ENCODE peak calls at places on chromosomes 4 and X, in six cellular contexts. H, V, G, K, Z and I are unnamed samples.

GRCh38 chr4:169909897-169910296 is 116.3 kb downstream of the MFAP3L start:
- DNase-seq in H (no peak), V (no peak), G (no peak), K (no peak), Z (no peak), I (no peak)

GRCh38 chrX:50910685-50911176 is at the start of gene BMP15:
- DNase-seq in H (no peak), V (no peak), G (no peak), K (no peak), Z (no peak), I (no peak)

GRCh38 chr4:79964020-79964714 is 108.9 kb downstream of the ANTXR2 start:
- DNase-seq in H (no peak), V (no peak), G (no peak), K (no peak), Z (no peak), I (no peak)

GRCh38 chr4:8201341-8201781 is 2.3 kb downstream of the SH3TC1 start:
- DNase-seq in H (no peak), V (peak; percentile 83), G (no peak), K (no peak), Z (no peak), I (no peak)

GRCh38 chr4:144831971-144832370 is 186.0 kb downstream of the HHIP start:
- DNase-seq in H (no peak), V (no peak), G (no peak), K (no peak), Z (no peak), I (no peak)

GRCh38 chr4:125155251-125155650 is 159.5 kb upstream of the FAT4 start:
- DNase-seq in H (no peak), V (no peak), G (no peak), K (no peak), Z (no peak), I (no peak)

GRCh38 chr4:94032754-94033153 is 174.9 kb upstream of the SMARCAD1 start:
- DNase-seq in H (peak; percentile 20), V (no peak), G (no peak), K (no peak), Z (no peak), I (no peak)

GRCh38 chrX:30620980-30621716 is 32.1 kb upstream of the GK start:
- DNase-seq in H (no peak), V (no peak), G (peak; percentile 91), K (no peak), Z (no peak), I (no peak)

GRCh38 chr4:76803522-76803921 is 94.4 kb downstream of the SOWAHB start:
- DNase-seq in H (no peak), V (no peak), G (peak; percentile 76), K (no peak), Z (no peak), I (no peak)

GRCh38 chrX:40010550-40011364 is 87.0 kb downstream of the BCOR start:
- DNase-seq in H (no peak), V (no peak), G (no peak), K (no peak), Z (no peak), I (peak; percentile 3)

GRCh38 chrX:129933700-129934099 is 27.7 kb downstream of the UTP14A start:
- DNase-seq in H (no peak), V (no peak), G (no peak), K (no peak), Z (no peak), I (no peak)

GRCh38 chr4:100516225-100516624 is 1.6 kb downstream of the EMCN start:
- DNase-seq in H (no peak), V (no peak), G (no peak), K (no peak), Z (no peak), I (no peak)

GRCh38 chrX:71222929-71223328 is at the start of gene GJB1:
- DNase-seq in H (no peak), V (no peak), G (no peak), K (peak; percentile 3), Z (no peak), I (no peak)

GRCh38 chrX:73262991-73263390 is 48.3 kb upstream of the NAP1L2 start:
- DNase-seq in H (no peak), V (no peak), G (no peak), K (no peak), Z (peak; percentile 0), I (no peak)

GRCh38 chr4:122692641-122693520 is 39.6 kb upstream of the BBS12 start:
- DNase-seq in H (no peak), V (no peak), G (no peak), K (no peak), Z (no peak), I (no peak)

GRCh38 chrX:80388206-80388605 is 32.0 kb upstream of the TENT5D start:
- DNase-seq in H (no peak), V (no peak), G (no peak), K (no peak), Z (no peak), I (no peak)

GRCh38 chr4:80096175-80096850 is 23.3 kb upstream of the ANTXR2 start:
- DNase-seq in H (no peak), V (no peak), G (peak; percentile 13), K (no peak), Z (no peak), I (no peak)

GRCh38 chr4:27278615-27279014 is 418.0 kb downstream of the STIM2 start:
- DNase-seq in H (peak; percentile 63), V (no peak), G (peak; percentile 6), K (peak; percentile 62), Z (no peak), I (peak; percentile 63)

DNA sequence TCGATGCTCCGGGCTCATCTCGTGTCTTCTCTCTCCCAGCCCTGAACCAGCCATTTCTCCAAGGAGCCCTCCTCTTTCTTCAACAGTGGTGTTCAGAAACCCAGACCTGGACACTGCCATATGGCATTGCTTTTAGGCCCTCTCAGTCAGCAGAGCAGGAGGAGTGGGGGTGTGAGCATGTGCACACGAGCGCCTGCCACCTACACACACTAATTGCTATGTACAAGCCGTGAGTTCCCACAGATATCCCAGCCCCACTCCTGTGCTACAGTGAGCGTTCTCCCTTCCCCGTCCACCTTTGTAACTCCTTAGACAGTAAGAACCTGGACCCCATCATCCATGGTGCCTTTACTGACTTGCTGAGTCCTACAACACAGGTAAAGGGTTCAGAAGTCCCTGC is 53.8 kb downstream of the TNIP2 start:
- DNase-seq in H (no peak), V (no peak), G (no peak), K (no peak), Z (no peak), I (no peak)
- TF ChIP-seq CTCF in H (no peak), V (no peak), G (no peak), K (no peak), Z (no peak), I (no peak)

GRCh38 chrX:137926090-137926489 is 360.2 kb downstream of the ZIC3 start:
- DNase-seq in H (peak; percentile 19), V (no peak), G (no peak), K (no peak), Z (no peak), I (peak; percentile 13)
- TF ChIP-seq CTCF in H (peak; percentile 27), V (no peak), G (no peak), K (peak; percentile 63), Z (no peak), I (peak; percentile 49)

GRCh38 chr4:2241410-2242353 is at the start of the genes HAUS3 and POLN:
- DNase-seq in H (peak; percentile 99), V (peak; percentile 100), G (peak; percentile 97), K (peak; percentile 99), Z (peak; percentile 95), I (peak; percentile 99)
- TF ChIP-seq CTCF in H (no peak), V (no peak), G (no peak), K (no peak), Z (no peak), I (no peak)

GRCh38 chr4:183988874-183989273 is 83.8 kb downstream of the STOX2 start:
- DNase-seq in H (no peak), V (no peak), G (no peak), K (no peak), Z (no peak), I (no peak)

GRCh38 chr4:183984561-183984960 is 79.5 kb downstream of the STOX2 start:
- DNase-seq in H (no peak), V (no peak), G (no peak), K (no peak), Z (no peak), I (no peak)

GRCh38 chr4:183987529-183987946 is 82.4 kb downstream of the STOX2 start:
- DNase-seq in H (peak; percentile 30), V (peak; percentile 84), G (peak; percentile 87), K (peak; percentile 63), Z (peak; percentile 21), I (no peak)

GRCh38 chr4:183987987-183988392 is 82.9 kb downstream of the STOX2 start:
- DNase-seq in H (no peak), V (peak; percentile 78), G (peak; percentile 92), K (peak; percentile 53), Z (peak; percentile 68), I (peak; percentile 9)

GRCh38 chr4:183986645-183987528 is 81.8 kb downstream of the STOX2 start:
- DNase-seq in H (no peak), V (no peak), G (no peak), K (no peak), Z (no peak), I (no peak)
- TF ChIP-seq CTCF in H (no peak), V (no peak), G (no peak), K (no peak), Z (no peak), I (no peak)

GRCh38 chr4:139892973-139893736 is 227.5 kb downstream of the MGST2 start:
- DNase-seq in H (no peak), V (no peak), G (no peak), K (no peak), Z (no peak), I (no peak)
- TF ChIP-seq CTCF in H (no peak), V (no peak), G (no peak), K (no peak), Z (no peak), I (no peak)

GRCh38 chr4:31692407-31692940 is 972.3 kb downstream of the PCDH7 start:
- DNase-seq in H (no peak), V (no peak), G (peak; percentile 81), K (no peak), Z (peak; percentile 8), I (no peak)
- TF ChIP-seq CTCF in H (no peak), V (no peak), G (peak; percentile 70), K (no peak), Z (peak; percentile 52), I (no peak)